ENCODE peak calls at places on chromosomes 6 and 20, in five cellular contexts. Y is HCT116, B is suprapubic skin, R is breast epithelium, P is H1. O is an unnamed sample.

GRCh38 chr6:15363164-15363522 is 117.3 kb downstream of the JARID2 start:
- DNase-seq in Y (no peak), B (no peak), R (no peak), P (no peak), O (no peak)

GRCh38 chr6:19896580-19897010 is 59.4 kb downstream of the ID4 start:
- DNase-seq in Y (no peak), B (no peak), R (no peak), P (no peak), O (no peak)

GRCh38 chr6:26020291-26020982 is 57.8 kb downstream of the TRIM38 start:
- DNase-seq in Y (peak; percentile 92), B (peak; percentile 90), R (peak; percentile 79), P (no peak), O (peak; percentile 88)

GRCh38 chr6:135594000-135594399 is 96.5 kb upstream of the AHI1 start:
- DNase-seq in Y (no peak), B (no peak), R (no peak), P (no peak), O (no peak)

GRCh38 chr20:32877507-32877906 is 18.8 kb downstream of the EFCAB8 start:
- DNase-seq in Y (no peak), B (no peak), R (no peak), P (no peak), O (no peak)

GRCh38 chr6:69138893-69139494 is 503.9 kb downstream of the ADGRB3 start:
- DNase-seq in Y (no peak), B (no peak), R (peak; percentile 27), P (no peak), O (no peak)

GRCh38 chr6:29758761-29759160 is 35.5 kb downstream of the HLA-F start:
- DNase-seq in Y (no peak), B (no peak), R (no peak), P (no peak), O (no peak)

GRCh38 chr20:49888341-49889244 is 26.7 kb downstream of the SPATA2 start:
- DNase-seq in Y (peak; percentile 21), B (no peak), R (no peak), P (peak; percentile 94), O (peak; percentile 56)

GRCh38 chr6:74458536-74458935 is 747.3 kb downstream of the COL12A1 start:
- DNase-seq in Y (no peak), B (no peak), R (no peak), P (no peak), O (no peak)

GRCh38 chr6:7673063-7673536 is 52.8 kb upstream of the BMP6 start:
- DNase-seq in Y (peak; percentile 50), B (peak; percentile 85), R (peak; percentile 20), P (peak; percentile 74), O (peak; percentile 32)

GRCh38 chr6:72636786-72637185 is 14.9 kb downstream of the KCNQ5 start:
- DNase-seq in Y (no peak), B (no peak), R (no peak), P (no peak), O (no peak)
- H3K4me1 ChIP-seq in Y (no peaks in the 10 kb centered on the region), B (no peaks in the 10 kb centered on the region), R (no peaks in the 10 kb centered on the region), P (no peaks in the 10 kb centered on the region), O (no peaks in the 10 kb centered on the region)

DNA sequence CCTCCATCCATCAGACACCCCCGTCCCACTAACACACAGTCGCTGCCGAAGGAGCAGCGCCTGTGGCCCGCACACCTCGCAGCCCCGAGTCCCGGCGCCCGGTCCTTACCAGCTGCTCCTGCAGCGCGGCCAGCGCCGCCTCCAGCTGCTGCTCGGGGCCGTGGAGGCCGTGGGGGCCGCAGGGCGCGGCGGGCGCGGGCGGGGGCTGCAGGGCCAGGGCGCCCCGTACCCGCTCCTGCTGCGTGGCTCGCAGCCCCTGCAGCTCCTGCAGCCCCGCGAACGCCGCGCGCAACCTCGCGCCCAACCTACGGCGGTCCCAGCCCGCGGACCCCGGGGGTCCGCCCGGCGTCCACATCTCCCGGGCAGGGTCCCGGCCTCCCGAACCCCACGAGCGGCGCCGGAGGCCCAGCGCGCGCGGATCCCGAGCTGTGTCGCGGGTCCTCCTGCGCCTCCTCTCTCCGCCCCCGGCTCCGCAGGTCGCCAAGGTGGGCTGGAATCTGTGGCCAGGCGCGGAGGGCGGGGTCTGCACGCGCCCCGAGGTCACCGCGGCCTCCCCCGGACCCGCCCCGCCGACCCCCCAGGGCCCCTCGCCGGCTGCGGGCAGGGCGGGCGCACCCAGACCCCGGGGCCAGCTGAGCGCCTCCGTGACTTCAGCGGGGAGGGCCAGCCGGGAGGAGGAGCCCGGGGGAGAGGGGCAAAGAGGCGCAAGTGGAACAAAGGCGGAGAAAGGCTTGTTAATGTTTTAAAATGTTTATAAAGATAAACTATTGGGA is at the start of gene DACT2:
- DNase-seq in Y (no peak), B (no peak), R (no peak), P (no peak), O (no peak)
- TF ChIP-seq POLR2A in Y (no peak), B (no peak), R (no peak), P (no peak), O (no peak)

DNA sequence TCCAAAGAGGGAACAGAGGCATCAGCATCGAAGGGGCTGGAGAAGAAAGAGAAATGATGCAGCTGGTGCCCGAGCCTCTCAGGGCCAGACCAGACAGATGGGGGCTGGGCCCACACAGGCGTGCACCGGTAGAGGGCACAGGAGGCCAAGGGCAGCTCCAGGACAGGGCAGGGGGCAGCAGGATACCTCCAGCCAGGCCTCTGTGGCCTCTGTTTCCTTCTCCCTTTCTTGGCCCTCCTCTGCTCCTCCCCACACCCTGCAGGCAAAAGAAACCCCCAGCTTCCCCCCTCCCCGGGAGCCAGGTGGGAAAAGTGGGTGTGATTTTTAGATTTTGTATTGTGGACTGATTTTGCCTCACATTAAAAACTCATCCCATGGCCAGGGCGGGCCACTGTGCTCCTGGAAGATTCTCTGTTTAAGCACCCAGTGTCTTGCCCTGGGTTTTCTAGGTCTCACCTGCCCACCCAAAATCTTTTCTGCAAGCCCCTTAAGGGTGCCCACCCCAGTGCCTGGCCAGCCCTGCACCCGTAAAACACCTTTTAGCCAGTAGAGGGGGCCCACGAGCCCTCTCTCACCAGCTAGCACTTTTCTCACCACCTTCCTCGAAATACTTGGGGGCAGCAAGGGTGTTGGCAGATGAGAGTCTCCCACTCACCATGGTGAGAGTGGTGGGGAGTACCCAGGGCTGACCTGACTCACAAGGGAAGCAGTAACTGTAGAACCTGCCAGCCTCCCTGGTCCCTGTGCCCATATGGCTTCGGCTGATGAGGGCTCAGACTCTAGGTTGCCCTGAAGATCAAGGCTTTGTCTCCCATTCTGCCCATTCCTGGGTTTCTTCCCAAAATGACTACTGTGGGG is 35.7 kb upstream of the ID1 start:
- DNase-seq in Y (no peak), B (no peak), R (no peak), P (peak; percentile 93), O (peak; percentile 68)
- TF ChIP-seq POLR2AphosphoS5 in Y (peak; percentile 5), B (no peak), R (no peak), P (peak; percentile 32), O (no peak)

GRCh38 chr6:43798688-43799444 is 28.9 kb downstream of the VEGFA start:
- DNase-seq in Y (peak; percentile 92), B (no peak), R (peak; percentile 92), P (no peak), O (peak; percentile 92)

GRCh38 chr6:43797919-43798318 is 27.9 kb downstream of the VEGFA start:
- DNase-seq in Y (no peak), B (no peak), R (no peak), P (no peak), O (no peak)

GRCh38 chr6:43801489-43802181 is 31.6 kb downstream of the VEGFA start:
- DNase-seq in Y (no peak), B (no peak), R (no peak), P (no peak), O (peak; percentile 57)

GRCh38 chr6:43800746-43801488 is 30.9 kb downstream of the VEGFA start:
- DNase-seq in Y (no peak), B (no peak), R (no peak), P (no peak), O (no peak)

DNA sequence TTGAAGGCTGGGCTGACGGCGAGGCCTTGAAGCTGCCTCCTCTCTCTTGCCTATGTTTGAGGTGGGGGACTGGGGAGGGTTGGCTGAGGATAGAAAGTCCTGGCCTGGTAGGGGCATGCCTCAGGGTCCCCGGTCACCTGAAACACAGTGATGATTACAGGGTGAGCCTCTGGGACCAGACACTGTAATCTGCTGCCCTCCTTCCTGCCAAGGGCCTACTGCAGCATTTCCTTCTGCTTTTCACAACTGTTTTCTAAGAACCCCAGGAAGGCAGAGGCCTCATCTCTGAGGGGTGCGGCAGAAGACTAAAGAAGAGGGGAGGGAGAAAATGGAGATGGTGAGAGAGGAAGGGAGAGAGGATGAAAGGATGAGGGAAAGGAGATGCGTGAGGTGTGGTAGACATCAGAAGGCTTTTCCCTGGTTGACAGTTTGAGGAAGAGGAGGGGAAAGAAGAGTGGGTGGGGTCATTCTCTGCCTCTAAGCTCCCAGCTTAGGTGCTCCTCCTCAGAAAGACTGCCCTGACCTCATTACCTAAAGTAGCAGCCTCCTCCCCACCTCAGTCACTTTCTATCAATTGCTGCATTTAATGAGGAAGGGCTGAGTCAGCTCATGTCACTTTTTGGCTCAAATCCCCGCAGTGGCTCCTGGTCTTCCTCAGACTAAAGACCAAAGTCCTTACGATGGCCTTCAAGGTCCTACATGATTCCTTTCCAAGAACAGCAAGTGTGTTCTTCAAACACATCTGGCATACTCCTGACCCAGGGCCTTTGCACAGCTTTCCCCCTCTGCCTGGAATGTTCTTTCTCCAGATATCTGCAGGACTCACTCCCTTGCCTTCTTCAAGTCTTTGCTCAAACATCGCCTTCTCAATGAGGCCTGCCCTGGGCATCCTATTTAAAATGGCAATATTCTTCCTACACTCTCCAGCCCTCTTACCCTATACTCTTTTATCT is 29.9 kb downstream of the VEGFA start:
- DNase-seq in Y (no peak), B (no peak), R (no peak), P (no peak), O (no peak)
- H3K4me1 ChIP-seq in Y (peaks cover 40% of the 10 kb centered on the region), B (peaks cover 32% of the 10 kb centered on the region), R (no peaks in the 10 kb centered on the region), P (no peaks in the 10 kb centered on the region), O (peaks cover 44% of the 10 kb centered on the region)

GRCh38 chr20:23132293-23132929 is 46.3 kb upstream of the CD93 start:
- DNase-seq in Y (no peak), B (no peak), R (no peak), P (no peak), O (no peak)
- TF ChIP-seq POLR2A in Y (no peak), B (no peak), R (no peak), P (no peak), O (no peak)

O was measured in stomach.